ENCODE peak calls at places on chromosomes 13 and 19, in ten cellular contexts. P is AG04450; C is lower leg skin; U is dermis microvascular lymphatic vessel endothelial cell; V is GM18507; G is osteocyte; D is effector CD4-positive, alpha-beta T cell; L is heart right ventricle; F is NCI-H446; S is EH. J is an unnamed sample.

GRCh38 chr19:17762505-17763229 is 11.4 kb downstream of the FCHO1 start:
- DNase-seq in P (no peak), C (no peak), U (no peak), V (no peak), G (no peak), D (no peak), L (no peak), F (no peak), S (peak; percentile 83), J (no peak)

GRCh38 chr13:34208326-34208725 is 390.4 kb downstream of the RFC3 start:
- DNase-seq in P (no peak), C (no peak), U (no peak), V (no peak), G (no peak), D (no peak), L (no peak), F (no peak), S (peak; percentile 80), J (no peak)

GRCh38 chr13:27622881-27623280 is 1.2 kb downstream of the POLR1D start:
- DNase-seq in P (no peak), C (no peak), U (no peak), V (no peak), G (no peak), D (no peak), L (no peak), F (no peak), S (no peak), J (no peak)

GRCh38 chr19:46859637-46860124 is 1.1 kb upstream of the ARHGAP35 start:
- DNase-seq in P (no peak), C (peak; percentile 95), U (no peak), V (no peak), G (no peak), D (no peak), L (peak; percentile 77), F (peak; percentile 98), S (peak; percentile 91), J (no peak)

GRCh38 chr19:42122691-42123607 is 9.3 kb downstream of the POU2F2 start:
- DNase-seq in P (no peak), C (no peak), U (no peak), V (no peak), G (no peak), D (no peak), L (no peak), F (no peak), S (no peak), J (no peak)

GRCh38 chr13:37412271-37412683 is 186.3 kb downstream of the POSTN start:
- DNase-seq in P (peak; percentile 23), C (no peak), U (no peak), V (no peak), G (no peak), D (no peak), L (no peak), F (no peak), S (peak; percentile 58), J (no peak)

GRCh38 chr13:50780201-50781015 is 63.1 kb downstream of the DLEU7 start:
- DNase-seq in P (no peak), C (no peak), U (no peak), V (no peak), G (no peak), D (no peak), L (no peak), F (no peak), S (no peak), J (no peak)

GRCh38 chr19:2136796-2137195 is 14.6 kb downstream of the AP3D1 start:
- DNase-seq in P (no peak), C (no peak), U (no peak), V (no peak), G (no peak), D (no peak), L (no peak), F (no peak), S (no peak), J (no peak)

GRCh38 chr19:58409010-58409790 is 751 bp downstream of the ZNF584 start:
- DNase-seq in P (no peak), C (no peak), U (no peak), V (no peak), G (no peak), D (no peak), L (peak; percentile 33), F (no peak), S (peak; percentile 47), J (no peak)

GRCh38 chr19:33719366-33720154 is 77.1 kb upstream of the KCTD15 start:
- DNase-seq in P (no peak), C (no peak), U (no peak), V (no peak), G (no peak), D (no peak), L (no peak), F (no peak), S (no peak), J (no peak)

GRCh38 chr13:43153436-43154082 is 130.2 kb downstream of the DNAJC15 start:
- DNase-seq in P (peak; percentile 6), C (no peak), U (no peak), V (no peak), G (no peak), D (no peak), L (no peak), F (no peak), S (peak; percentile 96), J (no peak)

GRCh38 chr19:30064021-30064699 is 122.1 kb downstream of the URI1 start:
- DNase-seq in P (no peak), C (peak; percentile 57), U (no peak), V (no peak), G (no peak), D (no peak), L (no peak), F (no peak), S (no peak), J (no peak)

GRCh38 chr19:47580397-47580796 is 7.4 kb upstream of the ZNF541 start:
- DNase-seq in P (no peak), C (no peak), U (no peak), V (no peak), G (no peak), D (no peak), L (no peak), F (no peak), S (no peak), J (no peak)

GRCh38 chr13:114203536-114203935 is 24.5 kb downstream of the CFAP97D2 start:
- DNase-seq in P (no peak), C (no peak), U (no peak), V (no peak), G (no peak), D (no peak), L (no peak), F (no peak), S (no peak), J (no peak)

GRCh38 chr13:27638521-27638920 is 16.8 kb downstream of the POLR1D start:
- DNase-seq in P (peak; percentile 26), C (no peak), U (no peak), V (no peak), G (no peak), D (no peak), L (no peak), F (no peak), S (no peak), J (no peak)

GRCh38 chr13:113598481-113598880 is 13.9 kb downstream of the TFDP1 start:
- DNase-seq in P (no peak), C (peak; percentile 70), U (no peak), V (no peak), G (no peak), D (no peak), L (no peak), F (no peak), S (no peak), J (no peak)

GRCh38 chr19:4678881-4679379 is 8.8 kb upstream of the MYDGF start:
- DNase-seq in P (no peak), C (no peak), U (no peak), V (no peak), G (no peak), D (no peak), L (no peak), F (no peak), S (peak; percentile 16), J (no peak)

GRCh38 chr19:2777952-2778683 is 5.0 kb downstream of the SGTA start:
- DNase-seq in P (no peak), C (no peak), U (no peak), V (no peak), G (no peak), D (no peak), L (no peak), F (no peak), S (no peak), J (no peak)

GRCh38 chr13:30872685-30873443 is 33.2 kb upstream of the MEDAG start:
- DNase-seq in P (peak; percentile 71), C (peak; percentile 90), U (peak; percentile 62), V (no peak), G (no peak), D (no peak), L (peak; percentile 37), F (peak; percentile 51), S (peak; percentile 90), J (peak; percentile 62)

GRCh38 chr19:54684537-54684936 is 21.8 kb downstream of the LILRB4 start:
- DNase-seq in P (no peak), C (no peak), U (peak; percentile 40), V (no peak), G (no peak), D (no peak), L (no peak), F (no peak), S (peak; percentile 8), J (no peak)

GRCh38 chr19:17942582-17943283 is 9.9 kb downstream of the CCDC124 start:
- DNase-seq in P (no peak), C (no peak), U (no peak), V (no peak), G (peak; percentile 84), D (no peak), L (no peak), F (no peak), S (no peak), J (no peak)

GRCh38 chr13:99226493-99226892 is 25.8 kb downstream of the UBAC2 start:
- DNase-seq in P (no peak), C (no peak), U (no peak), V (no peak), G (no peak), D (no peak), L (no peak), F (no peak), S (no peak), J (no peak)

GRCh38 chr19:46723023-46723461 is 6.1 kb upstream of the PRKD2 start:
- DNase-seq in P (no peak), C (no peak), U (no peak), V (no peak), G (no peak), D (no peak), L (no peak), F (no peak), S (no peak), J (no peak)